ENCODE peak calls at places on chromosomes 5 and 9, in six cellular contexts. T, R, P, F, H and O are unnamed samples.

GRCh38 chr5:1343931-1344901 is 683 bp downstream of the CLPTM1L start:
- DNase-seq in R (no peak), P (peak), F (no peak), H (no peak), T (no peak), O (peak)

GRCh38 chr5:126369995-126370731 is 53.0 kb upstream of the GRAMD2B start:
- DNase-seq in H (no peak), R (no peak), F (no peak), T (no peak), P (no peak), O (peak)

GRCh38 chr5:129377504-129377903 is 82.6 kb upstream of the ADAMTS19 start:
- DNase-seq in T (no peak), P (no peak), R (no peak), F (no peak), H (no peak), O (no peak)

GRCh38 chr5:167339205-167339604 is 952.2 kb upstream of the WWC1 start:
- DNase-seq in R (no peak), T (no peak), P (no peak), H (no peak), F (no peak), O (no peak)

GRCh38 chr5:58925627-58926545 is 343.0 kb downstream of the RAB3C start:
- DNase-seq in R (no peak), F (no peak), T (no peak), H (no peak), P (no peak), O (no peak)

GRCh38 chr5:172443441-172444109 is 10.8 kb downstream of the SH3PXD2B start:
- DNase-seq in T (peak), H (peak), F (peak), P (peak), R (peak), O (no peak)

GRCh38 chr5:151757233-151758140 is 944 bp downstream of the ATOX1 start:
- DNase-seq in R (no peak), H (no peak), P (no peak), F (peak), T (peak), O (no peak)

GRCh38 chr5:124797665-124798087 is 51.2 kb upstream of the ZNF608 start:
- DNase-seq in T (no peak), F (no peak), H (no peak), P (peak), R (no peak), O (no peak)

GRCh38 chr5:159817262-159818029 is 98.8 kb upstream of the ADRA1B start:
- DNase-seq in F (no peak), H (peak), P (no peak), T (no peak), R (no peak), O (no peak)

GRCh38 chr5:103674321-103674720 is 111.7 kb upstream of the NUDT12 start:
- DNase-seq in H (no peak), P (no peak), R (no peak), T (no peak), F (no peak), O (no peak)

GRCh38 chr9:89822996-89823395 is 218.2 kb downstream of the GADD45G start:
- DNase-seq in F (no peak), H (no peak), P (no peak), T (no peak), R (no peak), O (no peak)

GRCh38 chr9:35659340-35659739 is 1.2 kb downstream of the CCDC107 start:
- DNase-seq in T (no peak), F (no peak), P (peak), H (no peak), R (peak), O (no peak)